ENCODE peak calls at places on chromosomes 12 and 14, in five cellular contexts. A is T-helper 17 cell, P is HTR-8/SVneo, U is HuH-7.5, R is GM12878. I is an unnamed sample.

GRCh38 chr14:55948399-55948798 is 169.8 kb upstream of the PELI2 start:
- DNase-seq in P (no peak), U (no peak), R (no peak), A (no peak), I (no peak)

GRCh38 chr14:35992816-35993511 is 166.8 kb downstream of the BRMS1L start:
- DNase-seq in P (no peak), A (no peak), U (no peak), R (no peak), I (no peak)

GRCh38 chr14:93984987-93985410 is 8.6 kb upstream of the ASB2 start:
- DNase-seq in P (peak), U (peak), R (no peak), A (no peak), I (peak)

GRCh38 chr14:42947991-42948390 is 1341.3 kb downstream of the LRFN5 start:
- DNase-seq in A (no peak), R (no peak), P (no peak), U (no peak), I (no peak)

GRCh38 chr12:38921025-38921677 is 15.8 kb upstream of the CPNE8 start:
- DNase-seq in U (peak), P (peak), R (no peak), A (no peak), I (peak)

GRCh38 chr12:3670083-3670620 is 82.8 kb downstream of the CRACR2A start:
- DNase-seq in R (no peak), U (no peak), A (no peak), P (no peak), I (no peak)

GRCh38 chr12:68012712-68013111 is 23.5 kb downstream of the IFNG-AS1 start:
- DNase-seq in R (peak), P (no peak), U (no peak), A (no peak), I (no peak)

GRCh38 chr12:108702534-108702933 is 28.8 kb downstream of the CORO1C start:
- DNase-seq in P (no peak), U (no peak), R (no peak), A (no peak), I (no peak)

GRCh38 chr12:44689587-44689986 is 186.5 kb downstream of the NELL2 start:
- DNase-seq in P (no peak), U (no peak), A (no peak), R (no peak), I (no peak)

GRCh38 chr14:83847102-83847501 is 1682.8 kb upstream of the FLRT2 start:
- DNase-seq in A (no peak), U (no peak), P (no peak), R (no peak), I (no peak)

GRCh38 chr14:74135386-74135785 is 50.6 kb downstream of the LIN52 start:
- DNase-seq in U (no peak), A (no peak), P (no peak), R (no peak), I (no peak)

GRCh38 chr12:109583733-109584132 is 10.1 kb downstream of the MVK start:
- DNase-seq in A (no peak), P (no peak), U (no peak), R (no peak), I (no peak)

GRCh38 chr12:19999793-20000138 is 368.6 kb upstream of the PDE3A start:
- DNase-seq in U (no peak), P (no peak), R (no peak), A (no peak), I (no peak)

GRCh38 chr12:44875954-44876553 is at the start of gene NELL2:
- DNase-seq in A (peak), P (no peak), U (peak), R (no peak), I (no peak)

GRCh38 chr12:128040971-128041370 is 226.0 kb upstream of the TMEM132C start:
- DNase-seq in A (no peak), P (no peak), R (no peak), U (no peak), I (no peak)

GRCh38 chr12:52324068-52324444 is 2.9 kb upstream of the KRT83 start:
- DNase-seq in P (no peak), U (no peak), R (no peak), A (no peak), I (no peak)

GRCh38 chr12:132213359-132214160 is 69.3 kb downstream of the NOC4L start:
- DNase-seq in A (no peak), R (no peak), P (no peak), U (no peak), I (no peak)

GRCh38 chr14:74712499-74713394 is at the start of the genes AREL1 and FCF1:
- DNase-seq in P (peak), A (peak), R (peak), U (peak), I (peak)

GRCh38 chr12:111454311-111454710 is 48.6 kb downstream of the SH2B3 start:
- DNase-seq in A (no peak), U (no peak), R (no peak), P (no peak), I (no peak)